ENCODE peak calls at places on chromosome 9, in eight cellular contexts. V is tibial artery; Q is GM23338; M is CD4-positive, alpha-beta T cell; T is cardiac muscle cell; W is heart right ventricle; E is astrocyte; U is colonic mucosa. F is an unnamed sample.

GRCh38 chr9:111399772-111400563 is 69.9 kb upstream of the OR2K2 start:
- DNase-seq in U (peak; percentile 47), T (no peak), Q (peak; percentile 81), V (no peak), W (no peak), M (no peak), E (no peak), F (peak; percentile 64)

GRCh38 chr9:96859461-96860198 is 5.3 kb upstream of the ZNF782 start:
- DNase-seq in V (no peak), U (no peak), T (no peak), W (no peak), M (no peak), Q (no peak), E (peak; percentile 67), F (peak; percentile 93)

GRCh38 chr9:7169717-7170348 is 412.1 kb downstream of the KDM4C start:
- DNase-seq in V (no peak), W (no peak), Q (no peak), U (no peak), T (peak; percentile 50), E (peak; percentile 23), M (no peak), F (no peak)

GRCh38 chr9:109303900-109304299 is 17.0 kb downstream of the EPB41L4B start:
- DNase-seq in U (no peak), V (no peak), T (no peak), Q (no peak), E (no peak), M (no peak), W (no peak), F (no peak)

GRCh38 chr9:133351908-133352634 is 4.1 kb downstream of the RPL7A start:
- DNase-seq in E (peak; percentile 42), M (no peak), W (no peak), Q (peak; percentile 91), T (peak; percentile 69), V (no peak), U (peak; percentile 57), F (no peak)

GRCh38 chr9:1869843-1870242 is 145.3 kb upstream of the SMARCA2 start:
- DNase-seq in M (peak; percentile 11), W (no peak), V (no peak), U (peak; percentile 20), T (peak; percentile 63), Q (peak; percentile 90), E (no peak), F (no peak)

GRCh38 chr9:91837982-91838731 is 111.9 kb downstream of the ROR2 start:
- DNase-seq in Q (no peak), W (peak; percentile 67), V (peak; percentile 41), U (peak; percentile 76), E (peak; percentile 16), M (no peak), T (peak; percentile 65), F (peak; percentile 94)

GRCh38 chr9:29437515-29437914 is 1864.2 kb upstream of the C9orf72 start:
- DNase-seq in T (no peak), W (no peak), U (no peak), Q (no peak), V (no peak), E (no peak), M (no peak), F (no peak)

GRCh38 chr9:71984388-71985069 is 73.1 kb downstream of the C9orf85 start:
- DNase-seq in T (peak; percentile 30), V (no peak), U (peak; percentile 42), W (peak; percentile 53), M (no peak), E (peak; percentile 68), Q (peak; percentile 43), F (peak; percentile 34)

GRCh38 chr9:93427655-93428379 is 23.7 kb upstream of the FAM120A start:
- DNase-seq in T (no peak), W (no peak), Q (peak; percentile 60), V (no peak), U (peak; percentile 65), E (no peak), M (no peak), F (no peak)

GRCh38 chr9:127972316-127972871 is 8.4 kb downstream of the EEIG1 start:
- DNase-seq in E (no peak), M (no peak), T (no peak), U (no peak), Q (no peak), V (no peak), W (peak; percentile 67), F (no peak)

GRCh38 chr9:35791321-35791921 is at the start of gene NPR2:
- DNase-seq in W (peak; percentile 70), E (no peak), T (peak; percentile 78), Q (peak; percentile 58), V (peak; percentile 35), U (no peak), M (no peak), F (no peak)

GRCh38 chr9:135474915-135475314 is 4.7 kb upstream of the PPP1R26 start:
- DNase-seq in U (no peak), T (peak; percentile 72), Q (peak; percentile 83), M (no peak), V (no peak), W (no peak), E (no peak), F (peak; percentile 38)

GRCh38 chr9:124765439-124765835 is 5.7 kb downstream of the NR6A1 start:
- DNase-seq in W (no peak), E (no peak), Q (peak; percentile 61), U (no peak), V (no peak), T (no peak), M (no peak), F (no peak)

GRCh38 chr9:134433101-134433500 is 106.8 kb downstream of the RXRA start:
- DNase-seq in U (no peak), E (no peak), W (no peak), Q (no peak), T (no peak), V (peak; percentile 54), M (no peak), F (peak; percentile 86)

DNA sequence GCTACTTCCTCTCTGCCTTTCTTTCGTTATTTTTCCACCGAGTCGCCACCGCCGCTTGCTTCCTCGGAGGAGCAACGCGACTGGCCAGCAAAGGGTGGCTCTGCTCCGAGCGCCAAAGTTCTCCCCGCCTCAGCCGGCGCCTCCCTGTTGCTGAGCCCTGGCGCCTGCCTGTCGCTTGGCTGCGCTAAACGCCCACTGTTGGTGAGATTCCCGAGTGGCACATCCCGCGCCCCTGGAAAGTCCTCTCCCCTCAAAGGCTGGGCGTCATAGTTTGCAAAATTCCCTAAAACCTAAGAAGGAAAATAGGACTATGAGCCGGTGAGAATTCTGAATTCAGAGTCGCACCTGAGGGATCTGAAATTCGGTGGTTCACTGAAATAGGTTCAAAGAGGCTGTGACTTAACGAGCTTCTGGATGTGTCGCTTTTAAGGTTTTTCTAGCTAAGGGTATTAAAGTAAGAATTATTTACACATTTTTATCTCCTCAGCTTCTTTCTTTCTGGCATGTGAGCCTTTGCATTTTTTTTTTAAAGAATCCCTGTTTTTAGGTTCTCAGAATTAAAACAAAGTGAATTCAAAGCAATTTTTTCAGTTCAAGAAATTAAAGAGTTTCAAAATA is at the start of gene GRIN3A:
- DNase-seq in W (peak; percentile 42), T (peak; percentile 21), U (peak; percentile 30), E (no peak), M (no peak), V (no peak), Q (peak; percentile 57), F (peak; percentile 33)
- H3K27ac ChIP-seq in W (no peak within 1 kb of the TSS), T (no peak within 1 kb of the TSS), U (no peak within 1 kb of the TSS), E (no peak within 1 kb of the TSS), M (no peak within 1 kb of the TSS), V (no peak within 1 kb of the TSS), Q (no peak within 1 kb of the TSS), F (no peak within 1 kb of the TSS)

GRCh38 chr9:98484218-98484617 is 224.5 kb downstream of the GABBR2 start:
- DNase-seq in T (no peak), E (peak; percentile 41), U (no peak), Q (peak; percentile 23), M (no peak), V (no peak), W (no peak), F (no peak)

GRCh38 chr9:98485706-98486105 is 223.0 kb downstream of the GABBR2 start:
- DNase-seq in V (no peak), E (no peak), T (no peak), Q (no peak), U (no peak), M (no peak), W (no peak), F (no peak)

GRCh38 chr9:98491778-98492177 is 217.0 kb downstream of the GABBR2 start:
- DNase-seq in U (no peak), W (no peak), Q (no peak), V (no peak), E (peak; percentile 69), M (no peak), T (no peak), F (no peak)

GRCh38 chr9:98491231-98491651 is 217.5 kb downstream of the GABBR2 start:
- DNase-seq in V (no peak), T (no peak), M (no peak), U (no peak), Q (no peak), W (no peak), E (no peak), F (no peak)

DNA sequence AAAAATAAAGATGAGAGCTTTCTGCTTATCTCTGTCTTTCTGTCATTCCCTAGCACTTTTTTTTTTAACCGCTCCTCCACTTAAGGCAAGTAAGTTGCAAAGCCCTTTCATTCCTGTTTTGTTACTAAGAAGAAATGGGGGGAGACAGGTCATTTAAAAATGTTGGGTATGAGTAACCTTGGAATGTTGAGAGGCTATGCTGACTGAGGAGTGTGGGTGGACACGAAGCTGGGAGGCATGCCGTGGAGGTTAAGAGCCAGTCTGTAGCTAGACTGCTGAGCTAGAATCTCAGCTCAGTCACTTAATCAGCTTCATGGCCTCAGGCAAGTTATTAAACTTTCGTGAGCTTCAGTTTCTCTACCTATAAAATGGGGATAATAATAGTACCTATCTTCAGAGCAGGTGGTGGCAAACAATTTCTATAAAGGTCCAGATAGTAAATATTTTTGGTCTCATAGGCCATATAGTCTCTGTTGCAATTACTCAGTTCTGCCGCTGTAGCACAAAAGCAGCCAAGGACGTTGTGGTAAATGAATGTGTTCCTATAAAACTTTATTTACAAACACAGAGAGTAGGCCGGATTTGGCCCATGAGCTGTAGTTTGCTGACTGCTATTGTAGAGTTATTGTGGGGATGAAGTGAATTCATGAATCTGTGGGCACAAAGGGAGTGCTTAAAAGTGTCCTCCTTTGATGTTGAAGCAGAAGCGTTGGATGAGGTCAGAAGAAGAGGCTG is 220.0 kb downstream of the GABBR2 start:
- DNase-seq in T (peak; percentile 24), Q (peak; percentile 40), W (no peak), V (no peak), E (peak; percentile 99), M (no peak), U (no peak), F (peak; percentile 96)
- TF ChIP-seq CTCF in T (peak; percentile 4), Q (no peak), W (no peak), V (no peak), E (peak; percentile 24), M (no peak), U (no peak), F (no peak)

DNA sequence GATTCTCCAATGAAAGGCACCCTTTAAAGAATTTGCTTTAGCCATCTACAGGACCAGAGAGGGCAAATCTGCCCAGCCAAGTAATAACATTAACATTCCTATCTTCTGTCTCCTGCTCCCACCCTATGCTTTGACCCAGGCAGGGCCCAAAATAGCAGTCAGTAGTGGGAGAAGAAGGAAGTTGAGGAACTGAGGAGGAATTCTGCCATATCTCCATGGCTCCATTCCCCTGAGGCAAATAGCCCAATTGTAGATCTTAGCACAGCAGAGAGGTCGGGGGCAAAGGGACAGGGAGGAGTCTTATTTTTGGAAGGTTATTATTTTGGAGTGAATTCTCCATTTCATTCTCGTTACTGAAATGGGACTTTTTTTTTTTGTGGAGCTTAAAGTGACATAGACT is 111.1 kb upstream of the IFNK start:
- DNase-seq in T (no peak), U (no peak), V (no peak), Q (no peak), M (no peak), W (no peak), E (no peak), F (no peak)
- H3K27ac ChIP-seq in T (no peak overlapping the region), U (peak overlapping the region; percentile 45), V (peak overlapping the region; percentile 46), Q (no peak overlapping the region), M (no peak overlapping the region), W (peak overlapping the region; percentile 45), E (no peak overlapping the region), F (no peak overlapping the region)

GRCh38 chr9:126376311-126376902 is 49.8 kb downstream of the MVB12B start:
- DNase-seq in W (no peak), V (no peak), Q (no peak), M (no peak), U (peak; percentile 73), E (no peak), T (no peak), F (no peak)
- TF ChIP-seq CTCF in W (no peak), V (no peak), Q (no peak), M (no peak), U (no peak), E (no peak), T (no peak), F (no peak)